ENCODE peak calls at places on chromosomes 7 and 10, in ten cellular contexts. H, P, E, N, D, C, M, T, Z and Y are unnamed samples.

GRCh38 chr7:122383934-122384333 is 79.4 kb upstream of the FEZF1 start:
- DNase-seq in H (no peak), P (no peak), E (no peak), N (no peak), D (no peak), C (no peak), M (no peak), T (no peak), Z (no peak), Y (no peak)

GRCh38 chr7:139753079-139753692 is 24.6 kb downstream of the HIPK2 start:
- DNase-seq in H (no peak), P (no peak), E (no peak), N (no peak), D (peak), C (no peak), M (peak), T (peak), Z (peak), Y (no peak)

GRCh38 chr10:112711366-112711765 is 238.7 kb upstream of the TCF7L2 start:
- DNase-seq in H (no peak), P (no peak), E (no peak), N (no peak), D (no peak), C (no peak), M (no peak), T (peak), Z (no peak), Y (no peak)

GRCh38 chr10:133230387-133231195 is 574 bp downstream of the UTF1 start:
- DNase-seq in H (no peak), P (peak), E (no peak), N (no peak), D (peak), C (no peak), M (no peak), T (no peak), Z (no peak), Y (no peak)

GRCh38 chr7:90788057-90788456 is 191.9 kb downstream of the CDK14 start:
- DNase-seq in H (no peak), P (no peak), E (no peak), N (no peak), D (no peak), C (no peak), M (no peak), T (no peak), Z (no peak), Y (no peak)

GRCh38 chr10:67401711-67402110 is 294.3 kb downstream of the CTNNA3 start:
- DNase-seq in H (no peak), P (no peak), E (no peak), N (no peak), D (peak), C (no peak), M (no peak), T (no peak), Z (no peak), Y (no peak)

GRCh38 chr10:132685121-132685891 is 100.6 kb downstream of the NKX6-2 start:
- DNase-seq in H (no peak), P (peak), E (peak), N (peak), D (no peak), C (peak), M (peak), T (peak), Z (no peak), Y (peak)

GRCh38 chr7:26291699-26292538 is at the start of gene SNX10:
- DNase-seq in H (no peak), P (peak), E (peak), N (peak), D (peak), C (no peak), M (peak), T (peak), Z (peak), Y (peak)

GRCh38 chr10:121284952-121285351 is 313.3 kb downstream of the FGFR2 start:
- DNase-seq in H (no peak), P (no peak), E (peak), N (no peak), D (no peak), C (no peak), M (no peak), T (no peak), Z (no peak), Y (no peak)

GRCh38 chr7:74000489-74001149 is 27.4 kb upstream of the ELN start:
- DNase-seq in H (no peak), P (no peak), E (no peak), N (no peak), D (no peak), C (no peak), M (no peak), T (no peak), Z (no peak), Y (no peak)

GRCh38 chr7:73999664-74000420 is 28.1 kb upstream of the ELN start:
- DNase-seq in H (peak), P (no peak), E (peak), N (no peak), D (no peak), C (peak), M (no peak), T (no peak), Z (no peak), Y (no peak)

GRCh38 chr7:74003609-74004008 is 24.4 kb upstream of the ELN start:
- DNase-seq in H (no peak), P (no peak), E (no peak), N (no peak), D (no peak), C (no peak), M (no peak), T (no peak), Z (no peak), Y (no peak)

GRCh38 chr7:74002474-74003017 is 25.4 kb upstream of the ELN start:
- DNase-seq in H (peak), P (peak), E (no peak), N (peak), D (no peak), C (no peak), M (no peak), T (peak), Z (peak), Y (no peak)

DNA sequence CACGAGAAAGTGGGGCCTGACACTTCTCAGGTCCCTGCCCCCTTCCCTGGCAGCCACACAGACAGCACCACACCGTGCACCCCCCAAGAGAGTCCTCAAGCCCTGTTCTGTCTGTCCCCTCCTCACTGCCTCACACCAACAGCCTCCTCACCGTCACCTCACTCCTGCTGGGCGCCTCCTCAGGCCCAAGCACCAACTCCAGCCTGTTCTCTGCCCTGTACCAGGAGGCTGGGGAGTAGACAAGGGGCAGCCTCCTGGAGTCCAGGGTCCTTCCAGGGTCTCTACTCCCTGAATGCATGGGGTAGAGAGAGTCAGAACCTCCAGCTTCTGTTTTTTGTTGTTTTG is 26.9 kb upstream of the ELN start:
- DNase-seq in H (no peak), P (no peak), E (no peak), N (no peak), D (no peak), C (no peak), M (no peak), T (no peak), Z (no peak), Y (no peak)
- H3K27ac ChIP-seq in H (no peak), P (peak), E (no peak), N (no peak), D (no peak), C (no peak), M (no peak), T (no peak), Z (no peak), Y (no peak)

DNA sequence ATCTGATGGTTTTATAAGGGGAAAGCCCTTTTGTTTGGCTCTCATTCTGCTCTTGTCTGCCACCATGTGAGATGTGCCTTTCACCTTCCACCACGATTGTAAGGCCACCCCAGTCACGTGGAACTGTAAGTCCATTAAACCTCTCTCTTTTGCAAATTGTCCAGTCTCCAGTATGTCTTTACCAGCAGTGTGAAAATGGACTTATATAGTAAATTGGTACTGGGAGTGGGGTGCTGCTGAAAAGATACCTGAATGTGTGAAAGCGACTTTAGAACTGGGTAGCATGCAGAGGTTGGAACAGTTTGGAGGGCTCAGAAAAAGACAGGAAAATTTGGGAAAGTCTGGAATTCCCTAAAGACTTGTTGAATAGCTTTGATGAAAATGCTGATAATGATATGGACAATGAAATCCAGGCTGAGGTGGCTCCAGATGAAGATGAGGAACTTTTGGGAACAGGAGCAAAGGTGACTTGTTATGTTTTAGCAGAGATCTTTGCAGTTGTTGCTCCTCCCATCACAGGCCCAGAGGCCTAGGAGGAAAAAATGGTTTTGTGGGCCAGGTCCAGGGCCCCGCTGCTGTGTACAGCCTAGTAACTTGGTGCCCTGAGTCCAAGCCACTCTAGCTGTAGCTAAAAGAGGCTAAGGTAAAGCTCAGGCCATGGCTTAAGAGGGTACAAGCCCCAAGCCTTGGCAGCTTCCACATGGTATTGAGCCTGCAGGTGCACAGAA is 275.7 kb upstream of the NPSR1 start:
- DNase-seq in H (no peak), P (no peak), E (no peak), N (no peak), D (no peak), C (no peak), M (no peak), T (no peak), Z (no peak), Y (no peak)
- H3K4me3 ChIP-seq in H (no peak), P (no peak), E (no peak), N (no peak), D (no peak), C (no peak), M (no peak), T (no peak), Z (no peak), Y (no peak)

GRCh38 chr7:142939226-142939910 is at the start of gene LLCFC1:
- DNase-seq in H (no peak), P (no peak), E (no peak), N (no peak), D (peak), C (no peak), M (no peak), T (peak), Z (peak), Y (no peak)
- TF ChIP-seq CTCF in H (no peak), P (no peak), E (no peak), N (no peak), D (peak), C (no peak), M (peak), T (peak), Z (no peak), Y (no peak)

GRCh38 chr7:144474363-144474762 is 70.9 kb upstream of the NOBOX start:
- DNase-seq in H (no peak), P (no peak), E (no peak), N (no peak), D (no peak), C (no peak), M (no peak), T (no peak), Z (no peak), Y (no peak)
- H3K27ac ChIP-seq in H (no peak), P (no peak), E (no peak), N (no peak), D (no peak), C (no peak), M (no peak), T (no peak), Z (no peak), Y (no peak)

GRCh38 chr7:101089876-101090275 is 4.6 kb downstream of the TRIM56 start:
- DNase-seq in H (no peak), P (no peak), E (no peak), N (no peak), D (no peak), C (no peak), M (no peak), T (no peak), Z (no peak), Y (no peak)

GRCh38 chr7:101088858-101089529 is 3.7 kb downstream of the TRIM56 start:
- DNase-seq in H (no peak), P (no peak), E (no peak), N (no peak), D (no peak), C (no peak), M (no peak), T (no peak), Z (no peak), Y (no peak)

GRCh38 chr7:101085000-101085948 is at the start of gene TRIM56:
- DNase-seq in H (peak), P (peak), E (peak), N (peak), D (peak), C (peak), M (peak), T (peak), Z (peak), Y (peak)

GRCh38 chr7:101088069-101088425 is 2.8 kb downstream of the TRIM56 start:
- DNase-seq in H (no peak), P (no peak), E (no peak), N (no peak), D (no peak), C (no peak), M (no peak), T (no peak), Z (no peak), Y (no peak)

DNA sequence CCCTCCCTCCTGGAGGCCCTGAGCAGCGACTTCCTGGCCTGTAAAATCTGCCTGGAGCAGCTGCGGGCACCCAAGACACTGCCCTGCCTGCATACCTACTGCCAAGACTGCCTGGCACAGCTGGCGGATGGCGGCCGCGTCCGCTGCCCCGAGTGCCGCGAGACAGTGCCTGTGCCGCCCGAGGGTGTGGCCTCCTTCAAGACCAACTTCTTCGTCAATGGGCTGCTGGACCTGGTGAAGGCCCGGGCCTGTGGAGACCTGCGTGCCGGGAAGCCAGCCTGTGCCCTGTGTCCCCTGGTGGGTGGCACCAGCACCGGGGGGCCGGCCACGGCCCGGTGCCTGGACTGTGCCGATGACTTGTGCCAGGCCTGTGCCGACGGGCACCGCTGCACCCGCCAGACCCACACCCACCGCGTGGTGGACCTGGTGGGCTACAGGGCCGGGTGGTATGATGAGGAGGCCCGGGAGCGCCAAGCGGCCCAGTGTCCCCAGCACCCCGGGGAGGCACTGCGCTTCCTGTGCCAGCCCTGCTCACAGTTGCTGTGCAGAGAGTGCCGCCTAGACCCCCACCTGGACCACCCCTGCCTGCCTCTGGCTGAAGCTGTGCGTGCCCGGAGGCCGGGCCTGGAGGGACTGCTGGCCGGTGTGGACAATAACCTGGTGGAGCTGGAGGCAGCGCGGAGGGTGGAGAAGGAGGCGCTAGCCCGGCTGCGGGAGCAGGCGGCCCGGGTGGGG is 2.2 kb downstream of the TRIM56 start:
- DNase-seq in H (no peak), P (no peak), E (no peak), N (no peak), D (no peak), C (no peak), M (no peak), T (no peak), Z (no peak), Y (no peak)
- H3K4me3 ChIP-seq in H (no peak), P (peak), E (no peak), N (no peak), D (no peak), C (no peak), M (no peak), T (no peak), Z (no peak), Y (no peak)

GRCh38 chr10:73416571-73416970 is 2.7 kb upstream of the ANXA7 start:
- DNase-seq in H (no peak), P (no peak), E (no peak), N (no peak), D (no peak), C (no peak), M (no peak), T (peak), Z (no peak), Y (no peak)

GRCh38 chr10:73413108-73413527 is 740 bp downstream of the ANXA7 start:
- DNase-seq in H (no peak), P (no peak), E (peak), N (peak), D (peak), C (no peak), M (no peak), T (peak), Z (peak), Y (no peak)

GRCh38 chr10:73413528-73414229 is at the start of gene ANXA7:
- DNase-seq in H (peak), P (peak), E (peak), N (peak), D (peak), C (peak), M (peak), T (peak), Z (peak), Y (peak)

GRCh38 chr10:73410897-73411296 is 3.0 kb downstream of the ANXA7 start:
- DNase-seq in H (no peak), P (no peak), E (no peak), N (no peak), D (no peak), C (no peak), M (no peak), T (no peak), Z (no peak), Y (no peak)

DNA sequence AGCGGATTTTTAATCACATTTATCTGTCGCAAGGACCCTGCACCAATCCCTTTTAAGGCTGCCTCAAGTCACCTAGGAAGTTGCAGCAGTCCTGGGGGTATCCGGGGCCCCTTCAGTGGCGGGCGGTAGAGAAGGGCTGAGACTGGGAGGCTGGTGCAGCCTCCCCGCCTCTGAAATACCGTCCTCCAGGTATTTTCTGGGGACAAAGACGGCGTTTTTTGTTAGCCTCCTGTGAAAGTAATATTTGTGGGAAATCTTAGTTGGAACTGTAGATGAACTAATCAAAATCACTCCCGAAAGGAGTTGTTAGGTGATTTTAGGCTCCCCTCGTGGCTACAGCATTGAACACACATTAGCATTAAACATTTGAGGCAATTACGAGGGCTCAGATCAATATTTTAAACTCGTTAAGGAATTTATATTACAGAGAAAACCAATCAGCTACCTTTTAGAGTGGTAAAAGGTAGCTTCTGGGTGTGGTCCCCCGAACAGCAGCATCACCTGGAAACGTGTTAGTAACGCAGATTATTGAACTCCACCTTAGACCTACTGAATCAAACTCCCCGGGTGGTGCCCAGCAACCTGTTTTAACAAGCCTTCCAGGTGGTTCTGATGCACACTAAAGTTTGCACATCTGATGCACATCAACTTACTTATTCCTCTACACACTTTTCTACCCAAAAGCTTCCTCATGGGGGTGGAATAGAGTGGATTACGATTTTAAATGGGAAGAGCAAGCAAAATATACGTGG is 548 bp upstream of the ANXA7 start:
- DNase-seq in H (no peak), P (no peak), E (no peak), N (peak), D (peak), C (no peak), M (no peak), T (peak), Z (no peak), Y (no peak)
- TF ChIP-seq CTCF in H (no peak), P (no peak), E (no peak), N (no peak), D (no peak), C (no peak), M (no peak), T (peak), Z (no peak), Y (no peak)

DNA sequence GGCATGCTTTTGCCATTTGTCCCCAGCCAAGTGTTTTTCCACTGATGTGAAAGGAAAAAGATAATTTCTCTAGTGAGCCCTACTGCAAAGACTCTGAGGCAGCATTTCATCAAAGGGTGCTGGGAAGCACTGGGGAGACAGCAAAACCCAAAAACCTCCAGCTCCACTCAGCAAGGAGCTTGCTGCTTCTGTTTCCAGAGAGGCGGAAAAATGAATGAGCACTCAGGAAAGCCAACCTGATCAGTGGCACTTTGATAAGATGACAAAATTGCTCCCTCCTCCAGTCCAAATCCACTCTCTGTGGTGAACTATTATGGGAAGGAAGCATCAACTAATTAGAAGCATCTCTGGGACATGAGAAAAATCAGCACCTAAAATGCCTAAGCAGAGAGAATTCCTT is 68.2 kb downstream of the ATXN7L1 start:
- DNase-seq in H (no peak), P (no peak), E (no peak), N (no peak), D (no peak), C (no peak), M (no peak), T (no peak), Z (no peak), Y (no peak)
- H3K27ac ChIP-seq in H (no peak), P (no peak), E (no peak), N (no peak), D (no peak), C (no peak), M (no peak), T (peak), Z (no peak), Y (no peak)

GRCh38 chr10:128209862-128210214 is 83.6 kb upstream of the MKI67 start:
- DNase-seq in H (no peak), P (no peak), E (no peak), N (no peak), D (no peak), C (no peak), M (no peak), T (no peak), Z (no peak), Y (no peak)
- H3K4me3 ChIP-seq in H (no peak), P (peak), E (no peak), N (peak), D (peak), C (peak), M (peak), T (no peak), Z (peak), Y (peak)